ENCODE peak calls at places on chromosomes 13 and 19, in seven cellular contexts. B is stimulated activated CD8-positive, alpha-beta memory T cell treated with anti-CD3 and anti-CD28 coated beads, Interleukin-4, amount 100 ng/mL, for 24 hours; U is HS-27A; C is esophagus muscularis mucosa; M is endodermal cell; R is NCI-H524; O is activated CD4-positive, alpha-beta T cell treated with anti-CD3 and anti-CD28 coated beads, Interleukin-2, amount 50 U/mL, for 24 hours. P is an unnamed sample.

GRCh38 chr19:12937243-12938053 is 961 bp upstream of the CALR start:
- DNase-seq in R (peak), C (peak), O (no peak), M (peak), U (no peak), B (no peak), P (no peak)

GRCh38 chr13:57925250-57925649 is 293.7 kb downstream of the PCDH17 start:
- DNase-seq in C (no peak), B (no peak), U (no peak), M (no peak), O (no peak), R (no peak), P (no peak)

GRCh38 chr19:33394006-33394722 is 20.7 kb downstream of the CEBPG start:
- DNase-seq in R (no peak), C (no peak), U (peak), B (no peak), O (no peak), M (no peak), P (no peak)

GRCh38 chr13:57123660-57124059 is 17.1 kb upstream of the PRR20A start:
- DNase-seq in M (no peak), C (no peak), O (no peak), U (no peak), B (no peak), R (no peak), P (no peak)

GRCh38 chr19:12872941-12873890 is 8.0 kb downstream of the DNASE2 start:
- DNase-seq in R (no peak), M (peak), U (no peak), C (no peak), B (peak), O (no peak), P (no peak)

GRCh38 chr19:48624791-48625723 is 5.8 kb downstream of the SPHK2 start:
- DNase-seq in R (no peak), B (no peak), O (no peak), M (peak), C (no peak), U (no peak), P (no peak)

GRCh38 chr19:7917292-7918061 is 2.7 kb upstream of the SNAPC2 start:
- DNase-seq in B (no peak), C (no peak), O (no peak), M (peak), U (no peak), R (peak), P (peak)

GRCh38 chr19:12141405-12141736 is 1.2 kb upstream of the ZNF20 start:
- DNase-seq in C (no peak), U (no peak), R (no peak), O (no peak), B (no peak), M (no peak), P (no peak)

GRCh38 chr19:47256688-47257410 is 524 bp downstream of the CCDC9 start:
- DNase-seq in O (peak), M (peak), B (peak), R (peak), U (peak), C (peak), P (peak)

GRCh38 chr19:607301-608154 is 17.8 kb downstream of the HCN2 start:
- DNase-seq in B (no peak), U (no peak), R (no peak), C (no peak), O (no peak), M (no peak), P (no peak)

GRCh38 chr19:35613574-35613973 is 1.0 kb downstream of the HAUS5 start:
- DNase-seq in M (no peak), O (no peak), R (no peak), U (no peak), C (no peak), B (no peak), P (no peak)

GRCh38 chr13:48302920-48303330 is 626 bp upstream of the RB1 start:
- DNase-seq in U (peak), O (no peak), M (no peak), C (no peak), B (no peak), R (no peak), P (no peak)

GRCh38 chr19:5627395-5627904 is 4.6 kb downstream of the SAFB start:
- DNase-seq in R (peak), B (no peak), M (peak), C (peak), U (no peak), O (peak), P (no peak)

GRCh38 chr13:49300716-49301589 is 53.2 kb downstream of the CDADC1 start:
- DNase-seq in C (no peak), O (peak), M (peak), B (peak), U (no peak), R (peak), P (peak)

GRCh38 chr13:54162069-54162468 is 1133.5 kb downstream of the OLFM4 start:
- DNase-seq in B (no peak), R (no peak), U (no peak), M (peak), O (no peak), C (no peak), P (no peak)